ENCODE peak calls at places on chromosomes 12 and 14, in eight cellular contexts. N is BJ, W is AG09309, L is heart right ventricle, H is breast epithelium, V is right atrium auricular region, Q is thyroid gland, Z is astrocyte of the spinal cord. I is an unnamed sample.

GRCh38 chr12:97308576-97309198 is 153.9 kb upstream of the RMST start:
- DNase-seq in N (peak), W (peak), L (peak), H (no peak), V (no peak), Q (no peak), Z (peak), I (peak)

GRCh38 chr12:3141339-3142321 is 64.5 kb downstream of the TSPAN9 start:
- DNase-seq in N (no peak), W (no peak), L (no peak), H (no peak), V (no peak), Q (no peak), Z (no peak), I (no peak)

GRCh38 chr12:12901158-12901791 is 9.9 kb downstream of the GPRC5A start:
- DNase-seq in N (peak), W (peak), L (no peak), H (no peak), V (peak), Q (no peak), Z (peak), I (peak)

GRCh38 chr12:32471601-32472001 is 72.2 kb downstream of the FGD4 start:
- DNase-seq in N (no peak), W (no peak), L (no peak), H (no peak), V (no peak), Q (no peak), Z (no peak), I (no peak)

GRCh38 chr12:117377758-117378157 is 16.3 kb upstream of the NOS1 start:
- DNase-seq in N (no peak), W (no peak), L (no peak), H (no peak), V (no peak), Q (no peak), Z (no peak), I (no peak)

GRCh38 chr14:80638620-80639215 is 302.8 kb downstream of the CEP128 start:
- DNase-seq in N (peak), W (peak), L (no peak), H (no peak), V (no peak), Q (no peak), Z (peak), I (peak)

GRCh38 chr12:89657090-89657489 is 51.5 kb downstream of the ATP2B1 start:
- DNase-seq in N (no peak), W (no peak), L (no peak), H (no peak), V (no peak), Q (no peak), Z (no peak), I (no peak)

GRCh38 chr14:74634964-74635363 is 22.9 kb upstream of the LTBP2 start:
- DNase-seq in N (no peak), W (no peak), L (no peak), H (no peak), V (no peak), Q (no peak), Z (no peak), I (no peak)

GRCh38 chr12:74897425-74898211 is 312.0 kb downstream of the KCNC2 start:
- DNase-seq in N (no peak), W (no peak), L (no peak), H (no peak), V (no peak), Q (no peak), Z (no peak), I (no peak)

GRCh38 chr12:129657179-129657578 is 246.6 kb downstream of the TMEM132D start:
- DNase-seq in N (no peak), W (no peak), L (no peak), H (no peak), V (no peak), Q (no peak), Z (no peak), I (no peak)

GRCh38 chr12:15540469-15540872 is 218.2 kb downstream of the PTPRO start:
- DNase-seq in N (peak), W (peak), L (no peak), H (no peak), V (no peak), Q (no peak), Z (no peak), I (peak)

GRCh38 chr12:28780096-28780495 is 369.0 kb upstream of the FAR2 start:
- DNase-seq in N (no peak), W (peak), L (no peak), H (no peak), V (no peak), Q (no peak), Z (peak), I (peak)

GRCh38 chr12:112353389-112353788 is 28.8 kb downstream of the HECTD4 start:
- DNase-seq in N (no peak), W (no peak), L (no peak), H (no peak), V (no peak), Q (no peak), Z (peak), I (peak)

GRCh38 chr12:112357214-112357613 is 25.0 kb downstream of the HECTD4 start:
- DNase-seq in N (no peak), W (no peak), L (no peak), H (no peak), V (no peak), Q (no peak), Z (no peak), I (no peak)

GRCh38 chr12:112350593-112351592 is 31.3 kb downstream of the HECTD4 start:
- DNase-seq in N (peak), W (peak), L (no peak), H (no peak), V (no peak), Q (no peak), Z (no peak), I (no peak)

GRCh38 chr12:112352921-112353320 is 29.3 kb downstream of the HECTD4 start:
- DNase-seq in N (no peak), W (no peak), L (no peak), H (no peak), V (no peak), Q (no peak), Z (no peak), I (peak)

GRCh38 chr12:112354399-112354798 is 27.8 kb downstream of the HECTD4 start:
- DNase-seq in N (no peak), W (no peak), L (no peak), H (no peak), V (no peak), Q (no peak), Z (no peak), I (peak)
- H3K4me3 ChIP-seq in N (no peak), W (no peak), L (no peak), H (no peak), V (no peak), Q (no peak), Z (no peak), I (no peak)

GRCh38 chr14:79586401-79586800 is 624.9 kb downstream of the DIO2 start:
- DNase-seq in N (no peak), W (no peak), L (no peak), H (no peak), V (no peak), Q (peak), Z (no peak), I (no peak)

GRCh38 chr14:79587875-79588274 is 623.4 kb downstream of the DIO2 start:
- DNase-seq in N (no peak), W (no peak), L (no peak), H (no peak), V (no peak), Q (no peak), Z (no peak), I (no peak)

GRCh38 chr14:79585845-79586244 is 625.5 kb downstream of the DIO2 start:
- DNase-seq in N (no peak), W (no peak), L (no peak), H (no peak), V (no peak), Q (no peak), Z (peak), I (peak)

GRCh38 chr14:79584679-79585078 is 626.6 kb downstream of the DIO2 start:
- DNase-seq in N (peak), W (peak), L (no peak), H (no peak), V (no peak), Q (no peak), Z (peak), I (peak)

DNA sequence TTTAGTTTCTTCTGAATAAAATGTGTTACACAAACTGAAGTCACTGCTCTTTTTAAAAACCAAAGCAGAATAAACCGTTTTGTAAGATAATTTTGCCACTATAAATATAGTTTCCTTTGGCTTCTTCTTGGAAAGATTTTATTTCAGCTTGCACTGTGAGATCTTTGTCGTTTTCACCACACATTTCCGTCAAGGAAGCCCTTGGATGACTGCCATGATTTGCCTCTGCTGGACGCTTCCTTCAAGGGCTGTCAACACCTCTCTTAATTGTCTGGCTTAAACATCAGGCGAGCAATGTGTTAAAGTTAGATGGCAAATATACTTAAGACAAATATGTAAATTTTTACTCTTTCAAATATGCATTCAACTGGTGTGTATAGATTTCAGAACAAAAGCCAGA is 624.1 kb downstream of the DIO2 start:
- DNase-seq in N (no peak), W (no peak), L (peak), H (no peak), V (no peak), Q (no peak), Z (peak), I (peak)
- TF ChIP-seq CTCF in N (no peak), W (no peak), L (no peak), H (no peak), V (no peak), Q (no peak), Z (no peak), I (no peak)

DNA sequence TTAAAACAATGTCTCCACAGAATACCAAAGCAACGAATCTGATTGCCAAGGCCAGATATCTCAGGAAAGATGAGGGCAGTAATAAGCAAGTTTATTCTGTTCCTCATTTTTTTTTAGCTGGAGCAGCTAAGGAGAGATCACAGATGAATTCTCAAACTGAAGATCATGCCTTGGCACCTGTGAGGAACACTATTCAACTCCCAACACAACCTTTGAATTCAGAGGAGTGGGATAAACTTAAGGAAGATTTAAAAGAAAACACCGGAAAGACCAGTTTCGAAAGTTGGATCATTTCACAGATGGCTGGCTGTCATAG is 994 bp downstream of the PRORP start:
- DNase-seq in N (no peak), W (no peak), L (no peak), H (no peak), V (no peak), Q (no peak), Z (no peak), I (no peak)
- H3K4me3 ChIP-seq in N (peak), W (peak), L (peak), H (peak), V (peak), Q (peak), Z (peak), I (peak)

DNA sequence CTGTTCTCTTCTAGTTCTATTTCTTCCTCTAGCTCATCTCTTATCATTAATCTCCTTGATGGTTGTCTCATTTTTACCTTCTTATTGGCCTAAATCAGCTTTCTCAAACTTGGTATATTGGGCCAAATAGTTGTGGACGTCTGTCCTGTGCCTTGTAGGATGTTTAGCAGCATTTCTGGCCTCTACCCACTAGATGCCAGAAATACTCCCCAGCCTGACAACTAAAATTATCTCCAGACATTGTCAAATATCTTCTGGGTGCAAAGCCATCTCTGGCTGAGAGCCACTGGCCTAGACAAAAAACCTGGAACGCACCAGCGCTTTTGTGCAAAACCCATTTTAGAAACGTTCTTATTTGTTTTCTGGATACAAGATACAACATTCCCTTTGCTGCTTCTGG is 38.8 kb upstream of the LRRC10 start:
- DNase-seq in N (no peak), W (no peak), L (no peak), H (no peak), V (no peak), Q (no peak), Z (no peak), I (no peak)
- TF ChIP-seq CTCF in N (no peak), W (no peak), L (no peak), H (no peak), V (no peak), Q (no peak), Z (no peak), I (no peak)

DNA sequence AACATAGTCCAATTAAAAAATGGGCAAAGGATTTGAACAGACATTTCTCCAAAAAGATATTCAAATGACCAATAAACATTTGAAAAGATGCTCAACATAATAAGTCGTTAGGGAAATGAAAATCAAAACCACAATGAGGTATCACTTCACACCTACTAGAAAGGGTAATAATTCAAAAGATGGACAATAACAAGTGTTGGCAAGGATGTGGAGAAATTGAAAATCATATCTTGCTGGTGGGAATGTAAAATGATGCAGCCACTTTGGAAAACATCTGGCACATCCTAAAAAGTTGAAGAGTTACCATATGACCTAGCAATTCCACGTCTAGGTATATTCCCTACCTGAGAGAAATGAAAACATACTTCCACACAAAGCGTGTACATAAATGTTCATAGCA is 1.9 kb downstream of the COX16 start:
- DNase-seq in N (no peak), W (no peak), L (no peak), H (no peak), V (no peak), Q (no peak), Z (no peak), I (no peak)
- H3K4me3 ChIP-seq in N (no peak), W (no peak), L (no peak), H (no peak), V (no peak), Q (no peak), Z (no peak), I (no peak)

GRCh38 chr12:101767537-101767936 is 28.3 kb upstream of the SYCP3 start:
- DNase-seq in N (no peak), W (no peak), L (no peak), H (no peak), V (no peak), Q (no peak), Z (no peak), I (no peak)
- TF ChIP-seq CTCF in N (no peak), W (no peak), L (no peak), H (no peak), V (no peak), Q (no peak), Z (no peak), I (no peak)

GRCh38 chr14:99188721-99189120 is 83.3 kb downstream of the BCL11B start:
- DNase-seq in N (no peak), W (no peak), L (no peak), H (peak), V (no peak), Q (no peak), Z (no peak), I (no peak)
- H3K4me3 ChIP-seq in N (no peak), W (no peak), L (no peak), H (no peak), V (no peak), Q (no peak), Z (no peak), I (no peak)

DNA sequence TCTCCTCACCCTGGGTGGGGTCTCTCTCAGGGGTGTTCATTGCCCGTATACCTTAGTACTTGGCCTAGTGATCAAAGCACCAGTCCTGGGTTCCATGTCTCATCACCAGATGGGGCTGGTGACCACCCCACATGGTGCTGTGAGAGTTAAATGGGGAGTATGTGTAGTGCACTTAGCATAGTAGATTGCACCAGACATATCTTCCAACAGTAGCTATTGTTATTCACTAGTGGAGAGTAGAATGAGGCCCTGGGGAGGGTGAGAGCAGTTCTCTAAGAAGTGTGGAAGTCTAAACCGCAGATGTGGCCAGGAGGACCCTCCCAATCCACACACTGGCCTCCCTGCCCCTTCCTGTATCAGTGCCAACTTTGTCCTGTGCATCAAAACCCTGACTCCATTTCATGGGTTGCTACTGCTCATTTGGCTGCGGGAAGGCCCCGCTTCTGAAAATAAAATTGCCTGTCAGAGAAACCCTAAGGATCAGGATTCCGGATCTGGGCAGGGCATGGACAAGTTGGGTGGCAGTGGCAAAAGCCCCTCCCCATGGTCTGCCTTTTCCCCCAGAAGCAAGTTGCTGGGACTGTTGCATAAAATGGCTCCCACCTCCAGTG is 4.4 kb downstream of the CD9 start:
- DNase-seq in N (no peak), W (no peak), L (no peak), H (no peak), V (no peak), Q (no peak), Z (no peak), I (peak)
- TF ChIP-seq CTCF in N (no peak), W (no peak), L (no peak), H (no peak), V (no peak), Q (no peak), Z (no peak), I (no peak)

DNA sequence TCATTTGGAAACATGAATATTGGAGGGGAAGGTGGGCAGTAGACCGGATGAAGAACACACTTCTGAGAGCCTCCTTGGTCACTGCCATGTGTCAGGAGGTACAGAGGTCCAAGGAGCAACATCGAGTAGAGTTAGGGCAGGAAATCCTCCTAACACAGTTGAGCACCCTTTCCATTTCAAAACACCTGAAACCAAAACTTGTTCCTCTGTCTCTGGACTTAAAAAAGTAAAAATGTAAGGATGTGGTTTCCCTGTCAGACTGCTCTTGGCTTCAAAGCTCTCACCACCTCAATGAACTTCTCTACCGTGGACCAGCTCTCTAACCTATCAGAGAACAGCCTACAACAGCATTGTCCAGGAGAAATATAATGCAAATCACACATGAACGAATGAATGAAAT is 573.9 kb downstream of the NOVA1 start:
- DNase-seq in N (no peak), W (no peak), L (no peak), H (no peak), V (no peak), Q (no peak), Z (no peak), I (no peak)
- H3K4me3 ChIP-seq in N (no peak), W (no peak), L (no peak), H (no peak), V (no peak), Q (no peak), Z (no peak), I (no peak)

DNA sequence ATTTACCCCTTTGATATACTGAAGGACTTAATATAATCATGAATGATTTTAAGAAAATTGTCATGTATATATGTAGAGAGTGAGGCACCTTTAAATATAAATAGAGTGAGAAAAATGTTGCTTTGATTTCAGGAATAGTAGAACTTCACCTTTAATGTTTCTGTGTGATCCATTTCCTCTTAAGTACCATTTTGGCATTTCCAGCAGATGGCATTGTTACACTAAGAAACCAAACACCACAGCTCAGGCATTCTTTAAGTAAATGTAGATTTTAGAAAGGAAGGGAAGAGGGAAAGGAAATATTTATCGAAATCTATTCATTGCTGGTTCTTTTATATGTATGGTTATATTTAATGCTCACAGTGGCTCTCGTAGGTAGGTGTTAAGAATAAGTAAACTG is 556.7 kb upstream of the FBXO33 start:
- DNase-seq in N (no peak), W (peak), L (no peak), H (no peak), V (no peak), Q (no peak), Z (peak), I (peak)
- TF ChIP-seq CTCF in N (no peak), W (no peak), L (peak), H (peak), V (peak), Q (peak), Z (peak), I (peak)